ENCODE peak calls at places on chromosomes 3 and 15, in eight cellular contexts. L, Q, G, K, Z, S, R and A are unnamed samples.

GRCh38 chr3:19103510-19103909 is 44.8 kb upstream of the KCNH8 start:
- DNase-seq in L (no peak), Q (no peak), G (no peak), K (no peak), Z (no peak), S (no peak), R (no peak), A (no peak)

GRCh38 chr15:77107068-77107467 is 36.2 kb upstream of the TSPAN3 start:
- DNase-seq in L (no peak), Q (no peak), G (no peak), K (no peak), Z (no peak), S (peak), R (no peak), A (no peak)

GRCh38 chr15:88995449-88995848 is 82.3 kb upstream of the MFGE8 start:
- DNase-seq in L (no peak), Q (no peak), G (no peak), K (no peak), Z (no peak), S (peak), R (no peak), A (no peak)

GRCh38 chr3:48142316-48142870 is 45.8 kb downstream of the CDC25A start:
- DNase-seq in L (no peak), Q (peak), G (no peak), K (no peak), Z (no peak), S (no peak), R (no peak), A (no peak)

GRCh38 chr3:115792206-115792955 is 169.1 kb downstream of the GAP43 start:
- DNase-seq in L (no peak), Q (no peak), G (peak), K (no peak), Z (no peak), S (peak), R (no peak), A (no peak)

GRCh38 chr3:56197259-56197965 is 270.9 kb downstream of the ERC2 start:
- DNase-seq in L (no peak), Q (peak), G (no peak), K (no peak), Z (no peak), S (peak), R (no peak), A (no peak)

GRCh38 chr3:187639912-187640822 is 30.0 kb downstream of the SST start:
- DNase-seq in L (no peak), Q (no peak), G (no peak), K (no peak), Z (no peak), S (no peak), R (no peak), A (no peak)

GRCh38 chr3:193207290-193207689 is 33.7 kb upstream of the PLAAT1 start:
- DNase-seq in L (no peak), Q (no peak), G (no peak), K (no peak), Z (no peak), S (no peak), R (no peak), A (no peak)

GRCh38 chr3:189710620-189711388 is 79.6 kb downstream of the TP63 start:
- DNase-seq in L (no peak), Q (peak), G (no peak), K (no peak), Z (no peak), S (peak), R (no peak), A (no peak)

GRCh38 chr3:42129014-42129953 is 38.1 kb downstream of the TRAK1 start:
- DNase-seq in L (no peak), Q (no peak), G (no peak), K (no peak), Z (no peak), S (no peak), R (no peak), A (no peak)

GRCh38 chr3:155230382-155230781 is 63.1 kb downstream of the STRIT1 start:
- DNase-seq in L (no peak), Q (no peak), G (no peak), K (no peak), Z (no peak), S (peak), R (no peak), A (no peak)

GRCh38 chr3:116020495-116020894 is 397.2 kb downstream of the GAP43 start:
- DNase-seq in L (no peak), Q (no peak), G (no peak), K (no peak), Z (no peak), S (no peak), R (no peak), A (no peak)

GRCh38 chr3:171838218-171838720 is 4.9 kb upstream of the TMEM212 start:
- DNase-seq in L (no peak), Q (peak), G (no peak), K (no peak), Z (no peak), S (peak), R (no peak), A (no peak)

GRCh38 chr15:49155834-49156627 is 632 bp upstream of the COPS2 start:
- DNase-seq in L (no peak), Q (no peak), G (no peak), K (no peak), Z (no peak), S (peak), R (no peak), A (no peak)

GRCh38 chr3:56693750-56694149 is 10.7 kb upstream of the TASOR start:
- DNase-seq in L (no peak), Q (peak), G (no peak), K (no peak), Z (no peak), S (no peak), R (no peak), A (no peak)

GRCh38 chr3:19931180-19931692 is 2.8 kb downstream of the EFHB start:
- DNase-seq in L (no peak), Q (no peak), G (peak), K (no peak), Z (no peak), S (no peak), R (no peak), A (peak)

GRCh38 chr3:32146669-32147315 is 40.4 kb downstream of the GPD1L start:
- DNase-seq in L (no peak), Q (no peak), G (no peak), K (no peak), Z (no peak), S (no peak), R (no peak), A (no peak)